ENCODE peak calls at places on chromosomes 5 and 9, in four cellular contexts. I is upper lobe of left lung, M is transverse colon, U is GM12878. H is an unnamed sample. For H3K36me3, the result is how much of the 10 kb centered on the place peaks cover.

GRCh38 chr9:133752739-133753446 is 14.7 kb upstream of the SARDH start:
- DNase-seq in I (no peak), M (no peak), U (no peak), H (no peak)

GRCh38 chr5:91641730-91642350 is 258.7 kb upstream of the ARRDC3 start:
- DNase-seq in I (no peak), M (no peak), U (no peak), H (no peak)

GRCh38 chr9:14383296-14383695 is 69.4 kb upstream of the NFIB start:
- DNase-seq in I (no peak), M (no peak), U (no peak), H (no peak)

GRCh38 chr9:37408933-37409710 is 13.4 kb upstream of the GRHPR start:
- DNase-seq in I (peak), M (peak), U (peak), H (no peak)

GRCh38 chr9:81636280-81636653 is 53.1 kb downstream of the TLE1 start:
- DNase-seq in I (no peak), M (no peak), U (no peak), H (no peak)

GRCh38 chr5:178766936-178767912 is 36.8 kb upstream of the ZNF354A start:
- DNase-seq in I (no peak), M (no peak), U (no peak), H (peak)

GRCh38 chr5:23446436-23446835 is 61.0 kb upstream of the PRDM9 start:
- DNase-seq in I (no peak), M (no peak), U (no peak), H (no peak)

GRCh38 chr9:110546411-110546871 is 33.1 kb downstream of the SVEP1 start:
- DNase-seq in I (no peak), M (no peak), U (no peak), H (no peak)

GRCh38 chr5:147913786-147914185 is 7.4 kb upstream of the C5orf46 start:
- DNase-seq in I (no peak), M (no peak), U (no peak), H (no peak)

GRCh38 chr5:61402244-61402823 is 70.3 kb downstream of the ZSWIM6 start:
- DNase-seq in I (no peak), M (no peak), U (no peak), H (no peak)

GRCh38 chr9:129487658-129488483 is 133.0 kb downstream of the C9orf50 start:
- DNase-seq in I (no peak), M (no peak), U (no peak), H (peak)

GRCh38 chr5:176542135-176542595 is 5.0 kb upstream of the RNF44 start:
- DNase-seq in I (no peak), M (peak), U (no peak), H (no peak)

GRCh38 chr5:124735169-124735858 is 11.1 kb downstream of the ZNF608 start:
- DNase-seq in I (peak), M (peak), U (no peak), H (no peak)

GRCh38 chr9:3857673-3858072 is 331.9 kb upstream of the RFX3 start:
- DNase-seq in I (no peak), M (no peak), U (no peak), H (no peak)

GRCh38 chr5:159497221-159497620 is 166.9 kb upstream of the IL12B start:
- DNase-seq in I (no peak), M (no peak), U (no peak), H (no peak)

GRCh38 chr5:79956173-79956670 is 34.8 kb downstream of the MTX3 start:
- DNase-seq in I (no peak), M (no peak), U (no peak), H (no peak)

GRCh38 chr5:53895091-53895683 is 334.7 kb downstream of the NDUFS4 start:
- DNase-seq in I (no peak), M (no peak), U (no peak), H (no peak)

GRCh38 chr5:92952243-92952642 is 628.8 kb downstream of the NR2F1-AS1 start:
- DNase-seq in I (no peak), M (no peak), U (no peak), H (no peak)

GRCh38 chr5:76808142-76808691 is 10.6 kb upstream of the F2RL1 start:
- DNase-seq in I (no peak), M (no peak), U (no peak), H (no peak)

GRCh38 chr5:172479034-172479783 is 24.9 kb upstream of the SH3PXD2B start:
- DNase-seq in I (peak), M (peak), U (peak), H (peak)

GRCh38 chr5:122195784-122196394 is 66.5 kb downstream of the ZNF474 start:
- DNase-seq in I (no peak), M (no peak), U (no peak), H (no peak)

GRCh38 chr9:111728617-111729366 is 65.9 kb downstream of the SHOC1 start:
- DNase-seq in I (no peak), M (no peak), U (no peak), H (no peak)
- TF ChIP-seq POLR2AphosphoS5 in I (no peak), M (no peak), U (no peak), H (no peak)

DNA sequence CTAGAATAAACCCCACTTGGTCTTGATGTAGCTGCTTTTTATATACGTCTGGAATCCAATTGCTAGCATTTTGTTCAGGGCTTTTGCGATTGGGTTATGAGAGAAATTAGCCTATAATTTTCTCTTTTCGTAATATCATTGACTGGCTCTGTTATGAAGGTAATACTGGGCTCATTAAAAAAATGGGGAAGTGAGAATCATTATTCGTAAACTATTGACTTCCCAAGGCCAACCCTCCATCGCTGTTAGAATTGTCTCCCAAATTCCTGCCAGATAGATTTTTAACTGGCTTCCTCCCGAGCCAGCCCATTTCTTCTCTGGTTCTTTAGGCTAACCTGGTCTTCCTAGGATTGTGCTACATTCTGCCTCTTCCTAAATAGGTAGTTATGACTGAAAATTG is 35.9 kb upstream of the GRPEL2 start:
- DNase-seq in I (no peak), M (no peak), U (no peak), H (no peak)
- H3K36me3 ChIP-seq in I (under half), M (under half), U (under half), H (under half)

GRCh38 chr9:135500071-135500524 is 384 bp upstream of the MRPS2 start:
- DNase-seq in I (no peak), M (no peak), U (no peak), H (no peak)

GRCh38 chr9:135499326-135500070 is 984 bp upstream of the MRPS2 start:
- DNase-seq in I (peak), M (peak), U (no peak), H (peak)

GRCh38 chr9:135501261-135502167 is 1.0 kb downstream of the MRPS2 start:
- DNase-seq in I (peak), M (peak), U (no peak), H (peak)

GRCh38 chr9:135502168-135502872 is 1.8 kb downstream of the MRPS2 start:
- DNase-seq in I (peak), M (no peak), U (no peak), H (peak)

GRCh38 chr9:135500525-135501260 is at the start of gene MRPS2:
- DNase-seq in I (peak), M (peak), U (peak), H (peak)
- TF ChIP-seq POLR2A in I (peak), M (peak), U (peak), H (no peak)

DNA sequence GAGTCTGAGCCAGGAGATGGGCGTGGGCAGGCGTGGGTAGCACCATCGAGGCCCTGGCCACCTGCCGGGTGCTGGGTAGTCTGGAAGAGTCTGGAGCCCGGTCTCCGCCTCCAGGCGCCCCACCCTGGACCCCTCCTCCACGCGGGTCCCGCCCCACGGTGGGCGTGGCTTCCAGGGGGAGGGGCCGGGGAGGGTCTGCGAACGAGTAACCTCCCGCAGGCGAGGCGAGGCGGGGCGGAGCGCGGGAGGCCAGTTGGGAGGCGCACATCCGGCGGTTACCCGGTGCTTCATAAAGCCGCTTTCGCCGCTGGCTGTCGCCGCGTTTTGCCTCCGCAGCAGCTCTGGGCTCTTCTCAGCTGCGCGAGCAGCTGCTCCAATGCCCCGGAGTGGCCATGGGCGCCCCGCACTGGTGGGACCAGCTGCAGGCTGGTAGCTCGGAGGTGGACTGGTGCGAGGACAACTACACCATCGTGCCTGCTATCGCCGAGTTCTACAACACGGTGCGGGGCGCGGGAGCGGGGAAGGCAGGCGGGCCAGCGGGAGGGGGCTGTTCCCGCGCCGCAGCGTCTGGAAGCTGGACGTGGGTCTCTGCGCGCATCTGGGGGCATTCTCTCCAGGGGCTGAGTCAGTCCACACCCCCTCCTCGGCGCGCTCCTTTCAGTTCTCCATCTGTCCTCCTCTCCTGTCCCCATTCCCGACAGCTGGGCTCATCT is at the start of gene ACER2:
- DNase-seq in I (peak), M (peak), U (peak), H (peak)
- TF ChIP-seq POLR2AphosphoS5 in I (peak), M (peak), U (peak), H (peak)

DNA sequence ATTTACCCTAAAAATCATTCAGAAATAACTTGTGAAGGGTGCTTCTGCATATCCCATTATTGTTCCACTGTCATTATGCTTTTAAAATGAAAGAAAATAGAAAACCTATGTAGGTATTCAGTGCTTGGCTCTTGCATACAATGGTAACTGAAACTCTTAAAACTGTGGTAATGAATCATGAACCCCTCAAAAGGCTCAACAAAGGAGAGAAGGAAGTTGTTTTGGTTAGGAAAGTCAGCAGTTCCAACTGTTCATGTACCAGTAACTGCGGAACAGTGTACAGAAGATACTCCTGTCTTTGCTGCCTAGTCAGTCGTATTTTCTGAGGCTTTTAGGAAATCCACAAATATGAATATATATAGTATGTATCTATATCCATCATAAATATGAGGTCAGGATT is 96.1 kb downstream of the OSMR start:
- DNase-seq in I (no peak), M (no peak), U (no peak), H (no peak)
- H3K36me3 ChIP-seq in I (under half), M (half or more), U (under half), H (half or more)

GRCh38 chr9:126159661-126160060 is 167.0 kb upstream of the MVB12B start:
- DNase-seq in I (no peak), M (no peak), U (no peak), H (no peak)
- TF ChIP-seq POLR2A in I (no peak), M (no peak), U (no peak), H (no peak)